ENCODE peak calls at places on chromosomes 3 and 15, in seven cellular contexts. B is naive thymus-derived CD8-positive, alpha-beta T cell; T is NAMALWA; Q is osteocyte; J is K562; N is endothelial cell of umbilical vein; E is pancreas. L is an unnamed sample.

GRCh38 chr15:70916531-70916930 is 23.9 kb downstream of the LRRC49 start:
- DNase-seq in T (no peak), Q (no peak), B (no peak), J (no peak), N (no peak), E (no peak), L (no peak)

GRCh38 chr3:11544413-11545181 is 99.1 kb downstream of the VGLL4 start:
- DNase-seq in N (no peak), J (no peak), Q (no peak), T (no peak), E (no peak), B (no peak), L (no peak)

GRCh38 chr3:126414961-126415660 is 20.4 kb downstream of the CFAP100 start:
- DNase-seq in N (no peak), B (no peak), Q (peak; percentile 79), J (no peak), T (no peak), E (peak; percentile 12), L (no peak)

GRCh38 chr15:41183580-41183979 is 47.0 kb downstream of the EXD1 start:
- DNase-seq in N (no peak), B (no peak), T (no peak), E (no peak), J (no peak), Q (no peak), L (no peak)

GRCh38 chr15:90872481-90873184 is 4.2 kb downstream of the FURIN start:
- DNase-seq in Q (no peak), B (no peak), J (peak; percentile 62), E (no peak), T (peak; percentile 23), N (peak; percentile 75), L (no peak)

GRCh38 chr3:177499779-177500423 is 302.6 kb upstream of the TBL1XR1 start:
- DNase-seq in Q (no peak), E (no peak), B (no peak), N (no peak), T (no peak), J (no peak), L (no peak)

GRCh38 chr15:76829939-76830338 is 75.2 kb downstream of the SCAPER start:
- DNase-seq in J (no peak), N (no peak), B (no peak), E (no peak), Q (no peak), T (no peak), L (no peak)

GRCh38 chr15:43777293-43777819 is 590 bp upstream of the ELL3 start:
- DNase-seq in E (peak; percentile 85), J (peak; percentile 31), Q (peak; percentile 89), B (peak; percentile 88), N (peak; percentile 87), T (peak; percentile 94), L (peak; percentile 80)

GRCh38 chr15:40344631-40345120 is 3.9 kb upstream of the CCDC9B start:
- DNase-seq in Q (no peak), E (peak; percentile 58), B (peak; percentile 73), J (peak; percentile 79), T (peak; percentile 79), N (peak; percentile 36), L (peak; percentile 70)

GRCh38 chr3:13229291-13229949 is 156.2 kb upstream of the IQSEC1 start:
- DNase-seq in N (no peak), E (no peak), Q (no peak), B (no peak), T (peak; percentile 61), J (peak; percentile 74), L (no peak)

GRCh38 chr3:51385621-51386091 is 565 bp downstream of the MANF start:
- DNase-seq in E (no peak), J (no peak), B (no peak), T (no peak), Q (no peak), N (peak; percentile 33), L (no peak)

GRCh38 chr3:114392831-114393230 is 99.0 kb downstream of the TIGIT start:
- DNase-seq in N (no peak), B (no peak), J (no peak), Q (no peak), T (no peak), E (no peak), L (no peak)

GRCh38 chr15:101525087-101525669 is 35.7 kb upstream of the PCSK6 start:
- DNase-seq in B (no peak), N (no peak), E (no peak), T (no peak), J (no peak), Q (peak; percentile 42), L (peak; percentile 21)

GRCh38 chr3:126828306-126828705 is 124.3 kb downstream of the CHCHD6 start:
- DNase-seq in B (no peak), Q (no peak), J (no peak), E (no peak), N (no peak), T (no peak), L (peak; percentile 25)

GRCh38 chr3:97692831-97693230 is 71.7 kb upstream of the ARL6 start:
- DNase-seq in Q (no peak), B (no peak), E (no peak), J (no peak), N (no peak), T (no peak), L (no peak)

GRCh38 chr3:11059090-11059798 is 66.7 kb downstream of the SLC6A1 start:
- DNase-seq in E (peak; percentile 30), T (peak; percentile 59), B (no peak), N (peak; percentile 63), Q (peak; percentile 90), J (peak; percentile 66), L (peak; percentile 56)

GRCh38 chr3:39254806-39255449 is 24.9 kb downstream of the CX3CR1 start:
- DNase-seq in T (peak; percentile 46), B (no peak), Q (no peak), E (no peak), N (no peak), J (no peak), L (no peak)

GRCh38 chr15:31857194-31857593 is 173.1 kb upstream of the CHRNA7 start:
- DNase-seq in J (no peak), B (no peak), T (no peak), N (no peak), Q (peak; percentile 78), E (no peak), L (no peak)

GRCh38 chr15:67091073-67091965 is 25.9 kb downstream of the SMAD3 start:
- DNase-seq in T (no peak), N (peak; percentile 99), Q (no peak), J (peak; percentile 93), B (no peak), E (peak; percentile 74), L (peak; percentile 46)

GRCh38 chr15:75836953-75837321 is 6.3 kb upstream of the UBE2Q2 start:
- DNase-seq in E (no peak), J (no peak), N (peak; percentile 42), Q (no peak), B (no peak), T (no peak), L (no peak)

GRCh38 chr3:184229424-184230080 is at the start of gene VWA5B2:
- DNase-seq in T (peak; percentile 85), B (peak; percentile 77), E (peak; percentile 64), N (peak; percentile 60), Q (peak; percentile 86), J (peak; percentile 87), L (no peak)

GRCh38 chr15:77037475-77038209 is 33.3 kb downstream of the TSPAN3 start:
- DNase-seq in N (no peak), J (no peak), E (peak; percentile 12), Q (no peak), B (no peak), T (no peak), L (no peak)

GRCh38 chr15:80455051-80455648 is 51.0 kb downstream of the ARNT2 start:
- DNase-seq in E (peak; percentile 56), Q (no peak), N (no peak), B (no peak), J (no peak), T (no peak), L (no peak)

GRCh38 chr3:37171144-37171543 is 3.2 kb downstream of the LRRFIP2 start:
- DNase-seq in B (no peak), E (no peak), J (no peak), T (no peak), N (no peak), Q (no peak), L (no peak)

GRCh38 chr15:29736012-29736744 is 86.1 kb downstream of the TJP1 start:
- DNase-seq in J (no peak), N (no peak), E (no peak), B (no peak), T (no peak), Q (no peak), L (no peak)

GRCh38 chr3:175940243-175940642 is 1081.1 kb downstream of the NAALADL2 start:
- DNase-seq in J (no peak), N (no peak), T (no peak), E (no peak), Q (no peak), B (no peak), L (no peak)

GRCh38 chr3:12706504-12707253 is 42.8 kb upstream of the RAF1 start:
- DNase-seq in N (peak; percentile 74), E (peak; percentile 37), B (peak; percentile 54), J (peak; percentile 81), T (peak; percentile 94), Q (no peak), L (peak; percentile 63)

GRCh38 chr3:170038434-170039110 is 777 bp downstream of the GPR160 start:
- DNase-seq in Q (no peak), N (no peak), T (peak; percentile 52), B (peak; percentile 54), J (no peak), E (peak; percentile 49), L (peak; percentile 54)

GRCh38 chr15:93312891-93313486 is 224.0 kb upstream of the RGMA start:
- DNase-seq in E (no peak), J (no peak), Q (peak; percentile 23), T (no peak), N (no peak), B (no peak), L (no peak)

GRCh38 chr15:49718234-49718633 is 97.4 kb downstream of the DTWD1 start:
- DNase-seq in B (no peak), J (no peak), E (no peak), Q (no peak), N (no peak), T (no peak), L (no peak)

GRCh38 chr3:73409405-73409804 is 215.3 kb downstream of the PDZRN3 start:
- DNase-seq in J (no peak), B (no peak), Q (no peak), E (no peak), N (no peak), T (no peak), L (no peak)

GRCh38 chr3:97510795-97511194 is 253.8 kb upstream of the ARL6 start:
- DNase-seq in B (no peak), E (no peak), Q (no peak), T (no peak), J (no peak), N (no peak), L (no peak)

GRCh38 chr3:119413603-119414280 is 49.7 kb downstream of the TMEM39A start:
- DNase-seq in J (peak; percentile 36), E (no peak), T (no peak), B (no peak), Q (no peak), N (no peak), L (no peak)

GRCh38 chr15:69735126-69735525 is 282.5 kb downstream of the RPLP1 start:
- DNase-seq in N (no peak), B (no peak), E (no peak), T (no peak), J (no peak), Q (no peak), L (no peak)